ENCODE peak calls at places on chromosomes 6 and 20, in seven cellular contexts. J is endodermal cell; R is uterus; V is ovary; Q is HepG2; B is GM23248; U is CD8-positive, alpha-beta T cell. Z is an unnamed sample.

GRCh38 chr6:166712554-166713228 is 85.6 kb upstream of the RPS6KA2 start:
- DNase-seq in J (peak), R (no peak), V (no peak), Q (no peak), B (no peak), U (no peak), Z (no peak)

GRCh38 chr20:467755-468154 is 5.4 kb upstream of the TBC1D20 start:
- DNase-seq in J (no peak), R (no peak), V (no peak), Q (no peak), B (no peak), U (no peak), Z (no peak)

GRCh38 chr6:88548891-88549505 is 382.9 kb upstream of the CNR1 start:
- DNase-seq in J (no peak), R (no peak), V (no peak), Q (no peak), B (no peak), U (no peak), Z (no peak)

GRCh38 chr6:52560462-52560861 is 16.4 kb downstream of the TRAM2 start:
- DNase-seq in J (no peak), R (no peak), V (no peak), Q (no peak), B (peak), U (no peak), Z (no peak)

GRCh38 chr20:53855733-53856132 is 214.7 kb downstream of the BCAS1 start:
- DNase-seq in J (no peak), R (no peak), V (no peak), Q (no peak), B (no peak), U (no peak), Z (no peak)

GRCh38 chr6:75642314-75642713 is 40.6 kb downstream of the SENP6 start:
- DNase-seq in J (no peak), R (no peak), V (no peak), Q (no peak), B (no peak), U (no peak), Z (no peak)

GRCh38 chr6:1913572-1913971 is 303.9 kb downstream of the FOXC1 start:
- DNase-seq in J (no peak), R (no peak), V (no peak), Q (no peak), B (no peak), U (no peak), Z (no peak)

GRCh38 chr6:45626087-45626891 is 248.6 kb upstream of the SUPT3H start:
- DNase-seq in J (no peak), R (no peak), V (no peak), Q (no peak), B (peak), U (no peak), Z (peak)

GRCh38 chr6:137958809-137959565 is 91.9 kb downstream of the TNFAIP3 start:
- DNase-seq in J (no peak), R (no peak), V (no peak), Q (no peak), B (peak), U (no peak), Z (peak)

GRCh38 chr6:132202569-132202968 is 198.7 kb downstream of the MOXD1 start:
- DNase-seq in J (no peak), R (no peak), V (no peak), Q (no peak), B (peak), U (no peak), Z (no peak)
- H3K27ac ChIP-seq in J (peak), R (peak), V (no peak), Q (no peak), B (no peak), U (no peak), Z (no peak)

GRCh38 chr20:17870063-17870740 is 98.4 kb downstream of the SNX5 start:
- DNase-seq in J (no peak), R (peak), V (peak), Q (no peak), B (peak), U (no peak), Z (no peak)
- H3K27ac ChIP-seq in J (no peak), R (peak), V (peak), Q (no peak), B (no peak), U (no peak), Z (no peak)

GRCh38 chr6:33788694-33789549 is at the start of gene LEMD2:
- DNase-seq in J (peak), R (peak), V (peak), Q (peak), B (peak), U (peak), Z (peak)

GRCh38 chr6:33787954-33788693 is 806 bp downstream of the LEMD2 start:
- DNase-seq in J (peak), R (peak), V (peak), Q (peak), B (peak), U (peak), Z (no peak)

GRCh38 chr6:33786736-33787135 is 2.2 kb downstream of the LEMD2 start:
- DNase-seq in J (no peak), R (no peak), V (no peak), Q (no peak), B (peak), U (no peak), Z (no peak)

GRCh38 chr6:33785766-33786165 is 3.2 kb downstream of the LEMD2 start:
- DNase-seq in J (no peak), R (no peak), V (no peak), Q (no peak), B (peak), U (no peak), Z (no peak)

GRCh38 chr6:33787336-33787953 is 1.5 kb downstream of the LEMD2 start:
- DNase-seq in J (peak), R (no peak), V (no peak), Q (no peak), B (peak), U (no peak), Z (no peak)
- H3K27ac ChIP-seq in J (no peak), R (peak), V (peak), Q (peak), B (peak), U (peak), Z (peak)

GRCh38 chr20:10510216-10510615 is 75.1 kb downstream of the SLX4IP start:
- DNase-seq in J (no peak), R (no peak), V (no peak), Q (no peak), B (no peak), U (no peak), Z (no peak)

GRCh38 chr20:10507052-10507451 is 71.9 kb downstream of the SLX4IP start:
- DNase-seq in J (no peak), R (no peak), V (no peak), Q (no peak), B (no peak), U (no peak), Z (no peak)

GRCh38 chr20:10509411-10509810 is 74.3 kb downstream of the SLX4IP start:
- DNase-seq in J (no peak), R (no peak), V (no peak), Q (no peak), B (no peak), U (no peak), Z (no peak)

GRCh38 chr20:10508060-10508459 is 73.0 kb downstream of the SLX4IP start:
- DNase-seq in J (no peak), R (peak), V (no peak), Q (no peak), B (peak), U (no peak), Z (no peak)

DNA sequence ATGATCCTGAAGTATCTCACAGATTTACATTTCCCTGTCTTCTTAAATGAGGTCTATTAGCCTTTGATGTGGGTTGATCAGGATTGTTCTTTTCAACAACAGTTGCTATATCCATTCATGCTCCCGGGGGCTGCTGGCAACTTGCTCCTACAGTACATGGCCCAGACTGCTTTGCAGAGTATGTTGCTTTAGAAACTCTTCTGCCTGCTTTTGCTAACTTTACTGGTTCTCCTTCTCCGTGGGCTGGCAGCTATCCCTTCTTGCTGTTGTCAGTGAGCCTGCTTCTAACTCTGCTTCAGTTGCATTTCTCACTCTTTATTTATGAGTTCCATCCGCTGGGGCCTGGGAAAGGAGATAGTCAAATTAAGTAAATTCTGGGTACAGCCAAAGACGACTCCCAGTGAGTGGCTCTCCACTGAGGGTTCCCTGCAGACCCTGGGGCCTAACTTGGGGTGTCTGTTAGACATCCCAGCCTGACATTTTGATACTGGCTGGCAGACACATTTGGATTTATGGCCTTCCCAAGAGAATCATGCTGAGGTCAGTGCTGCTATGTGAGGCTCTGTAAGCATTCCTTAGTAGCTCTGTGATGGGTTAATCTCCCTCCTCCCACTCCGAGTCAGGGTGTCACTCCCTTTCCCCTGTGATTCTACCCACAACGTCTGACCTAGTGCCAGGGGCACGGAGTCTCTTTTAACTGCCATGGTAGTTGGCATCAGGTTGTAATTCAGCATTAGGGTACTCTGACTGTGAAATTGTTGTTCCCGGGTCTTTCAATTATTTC is 73.6 kb downstream of the SLX4IP start:
- DNase-seq in J (no peak), R (peak), V (peak), Q (no peak), B (peak), U (no peak), Z (no peak)
- H3K27ac ChIP-seq in J (no peak), R (peak), V (peak), Q (no peak), B (peak), U (no peak), Z (peak)

Z was measured in epithelial cell of prostate.